ENCODE peak calls at places on chromosomes 1 and 21, in seven cellular contexts. Z is body of pancreas; B is HCT116; K is CD4-positive, CD25-positive, alpha-beta regulatory T cell; D is heart left ventricle; F is A549; L is left lung. J is an unnamed sample. For H3K4me1, the result is how much of the 10 kb centered on the place peaks cover.

GRCh38 chr1:106554294-106554693 is 502.2 kb upstream of the PRMT6 start:
- ATAC-seq in F (no peak), B (no peak), Z (no peak), D (no peak), L (no peak), K (no peak), J (no peak)

GRCh38 chr1:111332190-111332589 is 41.5 kb downstream of the CHIA start:
- ATAC-seq in K (no peak), L (no peak), D (no peak), B (no peak), Z (no peak), F (no peak), J (no peak)

GRCh38 chr1:65812065-65812464 is 19.4 kb downstream of the PDE4B start:
- ATAC-seq in B (peak), Z (peak), F (no peak), K (peak), D (no peak), L (peak), J (peak)

GRCh38 chr1:42966688-42967609 is 8.3 kb upstream of the SLC2A1 start:
- ATAC-seq in B (peak), K (no peak), Z (peak), L (peak), D (no peak), F (peak), J (no peak)

GRCh38 chr21:26782349-26782748 is 62.9 kb downstream of the ADAMTS1 start:
- ATAC-seq in L (no peak), F (no peak), Z (peak), D (no peak), K (no peak), B (no peak), J (peak)

GRCh38 chr1:206679738-206680211 is 4.9 kb upstream of the MAPKAPK2 start:
- ATAC-seq in K (peak), F (no peak), D (no peak), L (peak), B (no peak), Z (no peak), J (no peak)

GRCh38 chr1:22359427-22359826 is 92.2 kb upstream of the ZBTB40 start:
- ATAC-seq in Z (peak), B (no peak), D (no peak), L (no peak), F (no peak), K (no peak), J (no peak)

GRCh38 chr1:24923485-24924113 is 6.5 kb downstream of the RUNX3 start:
- ATAC-seq in L (no peak), B (no peak), D (no peak), Z (no peak), K (no peak), F (no peak), J (no peak)

GRCh38 chr1:23251812-23252211 is 34.5 kb upstream of the HTR1D start:
- ATAC-seq in L (no peak), F (no peak), D (no peak), K (no peak), B (no peak), Z (no peak), J (no peak)

GRCh38 chr1:24459551-24460266 is 42.9 kb upstream of the RCAN3 start:
- ATAC-seq in F (no peak), Z (no peak), B (no peak), K (no peak), L (no peak), D (no peak), J (no peak)

GRCh38 chr1:209589440-209589839 is 5.9 kb downstream of the CAMK1G start:
- ATAC-seq in Z (no peak), L (no peak), K (no peak), F (no peak), D (no peak), B (no peak), J (no peak)

GRCh38 chr1:60825593-60825992 is 256.8 kb upstream of the NFIA start:
- ATAC-seq in B (peak), L (no peak), F (no peak), K (no peak), Z (no peak), D (no peak), J (peak)

GRCh38 chr21:27570306-27570868 is 603.5 kb upstream of the ADAMTS5 start:
- ATAC-seq in L (peak), Z (no peak), F (no peak), K (no peak), D (peak), B (no peak), J (peak)

GRCh38 chr1:94540440-94541174 is 952 bp downstream of the F3 start:
- ATAC-seq in B (peak), D (no peak), L (peak), F (peak), Z (no peak), K (no peak), J (no peak)

GRCh38 chr1:226027861-226028260 is 28.7 kb upstream of the SDE2 start:
- ATAC-seq in D (no peak), B (no peak), Z (no peak), L (no peak), K (no peak), F (no peak), J (no peak)

GRCh38 chr1:15786581-15786980 is 20.9 kb downstream of the UQCRHL start:
- ATAC-seq in K (no peak), F (peak), B (peak), Z (no peak), D (peak), L (peak), J (no peak)

GRCh38 chr1:35326228-35326627 is 57.7 kb downstream of the ZMYM4 start:
- ATAC-seq in L (no peak), F (no peak), B (no peak), K (no peak), Z (no peak), D (no peak), J (no peak)

GRCh38 chr1:179824265-179824664 is 53.3 kb downstream of the TOR1AIP2 start:
- ATAC-seq in L (no peak), K (no peak), Z (no peak), D (no peak), F (no peak), B (no peak), J (no peak)

DNA sequence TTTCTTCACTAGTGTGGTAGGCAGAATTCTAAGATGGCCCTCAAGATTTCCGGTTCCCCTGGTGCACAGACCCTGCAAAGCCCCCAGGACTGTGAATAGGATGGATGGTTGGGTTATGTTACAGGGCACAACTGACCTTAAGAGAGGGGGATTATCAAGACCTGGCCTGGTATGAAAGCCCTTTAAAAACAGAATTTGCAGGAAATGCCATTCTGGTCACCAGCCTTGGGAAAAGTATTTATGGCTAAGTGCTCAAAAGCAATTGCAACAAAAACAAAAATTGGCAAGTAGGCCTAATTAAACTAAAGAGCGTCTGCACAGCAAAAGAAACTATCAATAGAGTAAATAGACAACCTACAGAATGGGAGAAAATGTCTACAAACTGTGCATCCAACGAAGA is 144.7 kb upstream of the EDN2 start:
- ATAC-seq in F (no peak), B (no peak), Z (no peak), D (no peak), L (no peak), K (no peak), J (no peak)
- H3K4me1 ChIP-seq in F (under half), B (under half), Z (under half), D (under half), L (under half), K (under half), J (under half)

GRCh38 chr1:32250893-32251716 is at the start of gene LCK:
- ATAC-seq in L (no peak), D (no peak), Z (no peak), B (no peak), K (peak), F (no peak), J (no peak)

GRCh38 chr1:32249831-32250525 is 1.1 kb upstream of the LCK start:
- ATAC-seq in Z (peak), K (peak), L (peak), F (no peak), D (peak), B (no peak), J (peak)

GRCh38 chr1:32247983-32248889 is 1.2 kb downstream of the FAM167B start:
- ATAC-seq in D (no peak), L (peak), B (peak), F (peak), K (peak), Z (peak), J (peak)

GRCh38 chr1:32246888-32247273 is at the start of gene FAM167B:
- ATAC-seq in L (peak), Z (peak), D (peak), B (no peak), F (no peak), K (no peak), J (peak)

GRCh38 chr1:32247452-32247851 is 430 bp downstream of the FAM167B start:
- ATAC-seq in B (no peak), F (no peak), K (no peak), Z (no peak), L (no peak), D (no peak), J (peak)
- H3K4me1 ChIP-seq in B (under half), F (under half), K (under half), Z (under half), L (under half), D (under half), J (under half)

GRCh38 chr1:119633575-119634325 is 14.3 kb downstream of the ZNF697 start:
- ATAC-seq in D (no peak), F (no peak), L (no peak), Z (no peak), K (no peak), B (no peak), J (no peak)

GRCh38 chr1:119637719-119638118 is 10.3 kb downstream of the ZNF697 start:
- ATAC-seq in L (no peak), K (no peak), Z (no peak), B (no peak), D (no peak), F (no peak), J (no peak)

GRCh38 chr1:119636500-119637089 is 11.5 kb downstream of the ZNF697 start:
- ATAC-seq in D (no peak), B (no peak), L (no peak), F (no peak), Z (no peak), K (no peak), J (no peak)

GRCh38 chr1:119632836-119633235 is 15.2 kb downstream of the ZNF697 start:
- ATAC-seq in D (no peak), L (no peak), F (no peak), B (no peak), K (no peak), Z (no peak), J (no peak)

GRCh38 chr1:119635801-119636390 is 12.2 kb downstream of the ZNF697 start:
- ATAC-seq in B (no peak), F (no peak), Z (no peak), K (no peak), L (no peak), D (no peak), J (no peak)
- H3K4me1 ChIP-seq in B (under half), F (under half), Z (under half), K (under half), L (under half), D (under half), J (under half)

GRCh38 chr1:32988665-32989064 is 24.1 kb upstream of the RNF19B start:
- ATAC-seq in K (no peak), F (no peak), L (peak), D (no peak), B (peak), Z (no peak), J (no peak)
- H3K4me1 ChIP-seq in K (under half), F (half or more), L (under half), D (under half), B (half or more), Z (under half), J (under half)

GRCh38 chr1:150568567-150568966 is 10.8 kb downstream of the MCL1 start:
- ATAC-seq in K (no peak), F (peak), Z (peak), L (peak), B (peak), D (no peak), J (no peak)

GRCh38 chr1:150564051-150564991 is 15.1 kb downstream of the MCL1 start:
- ATAC-seq in F (no peak), B (no peak), D (no peak), K (peak), Z (no peak), L (no peak), J (no peak)

GRCh38 chr1:150567717-150568561 is 11.5 kb downstream of the MCL1 start:
- ATAC-seq in Z (peak), F (peak), K (peak), L (peak), B (peak), D (peak), J (peak)

GRCh38 chr1:150566589-150567340 is 12.6 kb downstream of the MCL1 start:
- ATAC-seq in D (no peak), L (no peak), B (no peak), F (no peak), K (no peak), Z (no peak), J (no peak)

GRCh38 chr1:150567341-150567716 is 12.1 kb downstream of the MCL1 start:
- ATAC-seq in K (peak), D (no peak), B (no peak), L (peak), Z (no peak), F (no peak), J (no peak)
- H3K4me1 ChIP-seq in K (half or more), D (half or more), B (half or more), L (half or more), Z (half or more), F (half or more), J (half or more)

DNA sequence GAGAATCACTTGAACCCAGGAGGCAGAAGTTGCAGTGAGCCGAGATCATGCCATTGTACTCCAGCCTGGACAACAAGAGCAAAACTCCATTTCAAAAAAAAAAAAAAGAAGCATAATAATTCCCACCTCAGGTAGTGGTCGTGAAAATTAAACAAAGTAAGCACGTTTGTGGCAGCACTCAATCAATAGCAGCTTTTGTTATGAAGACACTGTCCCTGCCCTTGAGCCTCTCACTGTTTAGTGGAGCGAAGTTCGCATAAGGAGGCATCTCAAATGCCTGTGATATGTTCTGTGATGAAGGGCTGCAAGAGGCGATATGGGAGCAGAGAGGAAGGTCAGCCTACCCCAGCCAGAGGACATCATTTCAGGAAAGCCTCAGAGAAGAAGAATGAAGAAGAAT is 43.8 kb upstream of the RASAL2 start:
- ATAC-seq in F (no peak), D (no peak), Z (no peak), K (no peak), L (no peak), B (no peak), J (no peak)
- H3K4me1 ChIP-seq in F (under half), D (under half), Z (under half), K (under half), L (under half), B (under half), J (under half)

DNA sequence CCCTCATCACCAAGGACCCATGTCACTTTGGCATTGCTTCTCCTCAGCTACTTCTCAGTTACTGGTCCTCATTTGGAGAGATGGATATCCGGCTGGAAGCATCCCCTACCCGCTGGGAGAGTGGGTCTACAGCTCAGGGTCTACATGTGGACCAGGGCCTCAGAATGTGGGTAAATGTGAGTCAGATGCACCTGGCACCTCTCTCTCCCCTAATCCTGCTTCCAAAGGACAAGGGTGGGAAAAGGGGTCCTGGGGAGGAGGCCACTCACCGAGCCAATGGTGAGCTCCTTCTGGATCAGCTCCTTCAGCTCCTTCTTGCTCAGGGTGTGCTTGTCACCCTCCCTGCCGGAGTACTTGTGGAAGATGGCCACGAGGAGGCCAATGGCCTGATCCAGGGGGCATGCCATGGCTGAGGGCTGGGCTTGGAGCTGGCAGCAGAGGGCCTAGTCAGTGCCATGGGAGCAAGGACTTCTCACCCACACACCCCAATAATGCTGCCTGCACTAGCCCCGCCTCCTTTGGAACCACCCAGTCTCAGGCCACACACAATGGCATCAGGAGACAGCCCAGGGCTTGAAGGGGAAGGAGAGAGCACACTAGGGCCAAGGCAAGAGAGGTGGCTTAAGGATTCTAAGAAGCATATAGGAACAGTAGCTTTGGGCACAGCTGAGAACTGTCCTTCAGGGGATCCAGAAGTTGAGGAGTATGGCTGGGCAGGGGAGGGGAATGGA is 693 bp downstream of the S100A6 start:
- ATAC-seq in D (peak), F (peak), B (peak), L (peak), Z (peak), K (peak), J (peak)
- H3K4me1 ChIP-seq in D (under half), F (under half), B (half or more), L (under half), Z (under half), K (half or more), J (under half)

DNA sequence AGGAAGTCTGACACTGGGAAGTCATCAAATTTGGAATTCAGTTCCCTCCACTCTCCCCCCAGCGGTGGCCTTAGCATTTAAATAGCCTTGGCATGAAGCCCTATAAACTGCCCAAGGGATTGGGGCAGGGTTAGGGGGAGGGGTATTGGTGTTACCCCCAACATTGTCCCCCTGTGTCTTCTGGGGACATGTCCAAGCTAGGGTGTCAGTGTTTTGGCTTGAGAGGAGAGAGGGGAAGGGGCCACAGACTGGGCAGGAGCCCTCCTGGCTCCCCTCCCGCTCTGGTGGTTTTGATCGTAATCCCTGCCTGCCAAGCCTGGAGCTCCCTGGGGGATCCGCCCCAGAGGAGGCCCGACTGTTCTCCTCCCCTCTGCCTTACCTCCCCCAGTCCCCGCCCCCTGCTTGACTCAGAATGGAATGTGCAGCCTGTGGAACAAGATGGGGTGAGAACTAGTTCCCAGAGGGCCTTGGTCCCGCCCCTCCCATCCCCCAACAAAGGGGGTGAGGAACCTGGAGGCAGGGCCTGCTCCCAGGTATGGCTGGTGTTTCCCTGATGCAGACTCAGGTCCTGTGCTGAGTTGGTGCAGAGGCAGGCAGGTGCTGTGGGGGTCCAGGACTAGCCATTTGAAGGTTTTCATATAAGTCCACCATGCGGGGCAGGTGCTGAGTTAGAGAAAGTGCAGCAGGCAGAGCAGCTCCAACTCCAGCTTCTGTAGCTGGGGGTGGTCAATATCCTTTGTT is 7.4 kb downstream of the SOX13 start:
- ATAC-seq in K (no peak), Z (peak), D (peak), L (peak), B (peak), F (peak), J (peak)
- H3K4me1 ChIP-seq in K (under half), Z (half or more), D (under half), L (half or more), B (half or more), F (half or more), J (under half)

GRCh38 chr1:207803678-207804077 is 51.8 kb downstream of the CD46 start:
- ATAC-seq in L (no peak), Z (no peak), F (no peak), D (no peak), K (no peak), B (no peak), J (no peak)
- H3K4me1 ChIP-seq in L (under half), Z (under half), F (under half), D (half or more), K (under half), B (under half), J (under half)

GRCh38 chr1:2255047-2255419 is 26.9 kb downstream of the SKI start:
- ATAC-seq in D (no peak), L (no peak), B (no peak), F (no peak), K (no peak), Z (no peak), J (no peak)
- H3K4me1 ChIP-seq in D (under half), L (under half), B (under half), F (under half), K (half or more), Z (under half), J (half or more)